ENCODE peak calls at places on chromosomes 7 and 10, in eight cellular contexts. K is activated T-cell treated with anti-CD3 and anti-CD28 coated beads, Interleukin-2, amount 50 U/mL, for 48 hours; J is SHP77; G is HuH-7.5; I is stimulated activated CD4-positive, alpha-beta T cell treated with anti-CD3 and anti-CD28 coated beads, TNF-alpha, amount 100 ng/mL, for 48 hours; U is left cardiac atrium; Q is hepatocyte; S is stimulated activated CD8-positive, alpha-beta memory T cell treated with anti-CD3 and anti-CD28 coated beads, Interleukin-15, amount 100 ng/mL, for 4 hours. L is an unnamed sample.

GRCh38 chr7:47149208-47149864 is 432.6 kb downstream of the TNS3 start:
- DNase-seq in U (no peak), I (no peak), K (no peak), Q (no peak), J (no peak), S (no peak), G (no peak), L (no peak)

GRCh38 chr7:46839651-46840050 is 742.3 kb downstream of the TNS3 start:
- DNase-seq in I (no peak), S (no peak), K (no peak), U (no peak), J (no peak), Q (no peak), G (no peak), L (no peak)

GRCh38 chr7:99560834-99561734 is 2.6 kb downstream of the ZNF655 start:
- DNase-seq in U (no peak), I (no peak), S (no peak), Q (no peak), J (no peak), K (no peak), G (no peak), L (no peak)

GRCh38 chr10:103613616-103614015 is 120.1 kb downstream of the NEURL1 start:
- DNase-seq in I (no peak), U (no peak), J (no peak), K (no peak), S (no peak), Q (no peak), G (no peak), L (no peak)

GRCh38 chr10:905972-906371 is 25.5 kb downstream of the LARP4B start:
- DNase-seq in S (no peak), G (no peak), U (no peak), I (no peak), J (no peak), Q (no peak), K (no peak), L (no peak)

GRCh38 chr10:37710831-37711616 is 146.4 kb downstream of the ZNF248 start:
- DNase-seq in G (no peak), Q (no peak), S (no peak), J (no peak), U (no peak), I (no peak), K (no peak), L (no peak)

GRCh38 chr10:8305871-8306652 is 251.6 kb downstream of the GATA3 start:
- DNase-seq in J (no peak), G (no peak), I (no peak), S (no peak), Q (no peak), U (no peak), K (no peak), L (no peak)

GRCh38 chr10:15293862-15294835 is 76.9 kb downstream of the FAM171A1 start:
- DNase-seq in U (no peak), J (no peak), S (no peak), K (no peak), Q (no peak), G (no peak), I (no peak), L (no peak)

GRCh38 chr10:28869606-28870201 is 192.4 kb downstream of the BAMBI start:
- DNase-seq in K (no peak), S (no peak), U (no peak), I (no peak), Q (no peak), J (no peak), G (no peak), L (no peak)

GRCh38 chr10:116866987-116867595 is 17.8 kb downstream of the ENO4 start:
- DNase-seq in G (no peak), J (no peak), Q (no peak), U (no peak), S (no peak), K (no peak), I (no peak), L (no peak)

GRCh38 chr10:63666836-63667383 is 145.7 kb downstream of the REEP3 start:
- DNase-seq in J (no peak), Q (no peak), S (no peak), U (no peak), G (no peak), K (no peak), I (no peak), L (no peak)

GRCh38 chr7:74289018-74289659 is at the start of gene CLIP2:
- DNase-seq in G (peak), U (peak), J (no peak), S (peak), I (peak), Q (peak), K (peak), L (peak)

GRCh38 chr10:58266826-58267712 is 625 bp downstream of the IPMK start:
- DNase-seq in I (no peak), J (no peak), G (peak), U (peak), Q (peak), S (no peak), K (peak), L (peak)

GRCh38 chr7:128365432-128365831 is 3.9 kb upstream of the PRRT4 start:
- DNase-seq in S (no peak), K (no peak), I (no peak), G (no peak), U (no peak), Q (no peak), J (no peak), L (no peak)

GRCh38 chr7:100803398-100804161 is 23.7 kb downstream of the EPHB4 start:
- DNase-seq in K (no peak), S (no peak), J (peak), G (peak), Q (peak), I (peak), U (peak), L (peak)

GRCh38 chr10:14626126-14626525 is 148.6 kb downstream of the FAM107B start:
- DNase-seq in U (no peak), K (no peak), I (no peak), S (no peak), J (no peak), G (no peak), Q (no peak), L (no peak)

GRCh38 chr7:28483868-28484267 is 71.5 kb downstream of the CREB5 start:
- DNase-seq in U (no peak), S (no peak), G (no peak), I (no peak), J (no peak), K (no peak), Q (no peak), L (no peak)

GRCh38 chr7:24502135-24502488 is 71.1 kb upstream of the PALS2 start:
- DNase-seq in G (no peak), Q (no peak), I (no peak), U (no peak), K (no peak), S (no peak), J (no peak), L (no peak)

GRCh38 chr7:16083931-16084330 is 337.4 kb downstream of the CRPPA start:
- DNase-seq in G (no peak), I (no peak), K (no peak), S (no peak), J (no peak), Q (no peak), U (no peak), L (no peak)

GRCh38 chr10:89369142-89370105 is 8.4 kb upstream of the IFIT1B start:
- DNase-seq in U (no peak), G (no peak), S (no peak), I (no peak), Q (peak), K (no peak), J (no peak), L (no peak)

GRCh38 chr7:151254851-151255250 is 6.4 kb upstream of the SMARCD3 start:
- DNase-seq in Q (no peak), K (no peak), S (no peak), I (no peak), U (no peak), G (no peak), J (no peak), L (peak)

GRCh38 chr7:146773506-146773905 is 656.9 kb downstream of the CNTNAP2 start:
- DNase-seq in G (no peak), S (no peak), K (no peak), U (no peak), J (no peak), I (no peak), Q (no peak), L (no peak)

GRCh38 chr7:1940402-1940786 is 270.3 kb downstream of the ELFN1 start:
- DNase-seq in Q (no peak), J (no peak), G (no peak), K (peak), U (peak), I (peak), S (peak), L (peak)

GRCh38 chr7:143410523-143411004 is 1.9 kb upstream of the EPHA1 start:
- DNase-seq in U (peak), J (no peak), S (no peak), I (no peak), K (no peak), G (no peak), Q (no peak), L (peak)

GRCh38 chr7:159121068-159121467 is 23.6 kb downstream of the VIPR2 start:
- DNase-seq in I (no peak), S (no peak), K (no peak), Q (no peak), U (no peak), J (no peak), G (no peak), L (no peak)

GRCh38 chr10:73251683-73252444 is 580 bp downstream of the MRPS16 start:
- DNase-seq in K (no peak), I (no peak), U (peak), J (no peak), G (no peak), S (no peak), Q (peak), L (no peak)

GRCh38 chr7:70586822-70587221 is 545.1 kb upstream of the GALNT17 start:
- DNase-seq in I (no peak), S (no peak), K (no peak), Q (no peak), J (no peak), U (no peak), G (no peak), L (no peak)

GRCh38 chr10:29386347-29386999 is 97.6 kb downstream of the LYZL1 start:
- DNase-seq in G (peak), S (no peak), J (peak), I (no peak), Q (peak), K (no peak), U (no peak), L (no peak)